ENCODE peak calls at places on chromosomes 4 and X, in nine cellular contexts. B, Y, Q, A, S, J, Z, N and I are unnamed samples.

GRCh38 chrX:53445977-53446376 is 11.8 kb upstream of the HSD17B10 start:
- DNase-seq in B (peak; percentile 40), Y (peak; percentile 45), Q (peak; percentile 62), A (no peak), S (peak; percentile 41), J (no peak), Z (no peak), N (peak; percentile 57), I (peak; percentile 25)

GRCh38 chrX:72262077-72262476 is 15.0 kb downstream of the RPS4X start:
- DNase-seq in B (no peak), Y (no peak), Q (no peak), A (no peak), S (peak; percentile 61), J (no peak), Z (no peak), N (no peak), I (no peak)

GRCh38 chrX:108090474-108091265 is 672 bp downstream of the PSMD10 start:
- DNase-seq in B (peak; percentile 80), Y (no peak), Q (peak; percentile 3), A (no peak), S (no peak), J (no peak), Z (no peak), N (no peak), I (peak; percentile 22)

GRCh38 chrX:44596277-44596676 is 53.6 kb upstream of the FUNDC1 start:
- DNase-seq in B (no peak), Y (no peak), Q (no peak), A (no peak), S (no peak), J (no peak), Z (no peak), N (no peak), I (no peak)

GRCh38 chr4:7539659-7540058 is 104.9 kb upstream of the PSAPL1 start:
- DNase-seq in B (no peak), Y (no peak), Q (peak; percentile 54), A (no peak), S (no peak), J (peak; percentile 82), Z (peak; percentile 13), N (peak; percentile 79), I (no peak)

GRCh38 chr4:7323872-7324650 is 110.7 kb downstream of the PSAPL1 start:
- DNase-seq in B (no peak), Y (peak; percentile 24), Q (no peak), A (no peak), S (peak; percentile 72), J (no peak), Z (peak; percentile 44), N (no peak), I (peak; percentile 19)

GRCh38 chr4:115229873-115230272 is 116.5 kb upstream of the NDST4 start:
- DNase-seq in B (no peak), Y (no peak), Q (no peak), A (no peak), S (no peak), J (no peak), Z (no peak), N (no peak), I (no peak)

GRCh38 chr4:109648266-109648996 is 54.8 kb downstream of the CASP6 start:
- DNase-seq in B (no peak), Y (no peak), Q (no peak), A (no peak), S (no peak), J (peak; percentile 10), Z (no peak), N (peak; percentile 50), I (no peak)

GRCh38 chr4:62231994-62232393 is 1031.9 kb downstream of the ADGRL3 start:
- DNase-seq in B (no peak), Y (no peak), Q (no peak), A (no peak), S (no peak), J (no peak), Z (no peak), N (no peak), I (no peak)

GRCh38 chrX:144819406-144819805 is 427.9 kb upstream of the SPANXN1 start:
- DNase-seq in B (peak; percentile 2), Y (no peak), Q (no peak), A (no peak), S (no peak), J (no peak), Z (no peak), N (no peak), I (no peak)

GRCh38 chrX:129654652-129655546 is at the start of gene APLN:
- DNase-seq in B (peak; percentile 38), Y (peak; percentile 51), Q (peak; percentile 12), A (no peak), S (peak; percentile 51), J (peak; percentile 28), Z (peak; percentile 35), N (no peak), I (peak; percentile 40)

GRCh38 chr4:176879370-176880116 is 86.8 kb upstream of the VEGFC start:
- DNase-seq in B (peak; percentile 37), Y (no peak), Q (no peak), A (no peak), S (no peak), J (no peak), Z (no peak), N (no peak), I (no peak)

GRCh38 chr4:16916719-16917337 is 18.4 kb upstream of the LDB2 start:
- DNase-seq in B (peak; percentile 42), Y (no peak), Q (peak; percentile 82), A (no peak), S (no peak), J (peak; percentile 71), Z (peak; percentile 52), N (peak; percentile 83), I (peak; percentile 66)

GRCh38 chr4:138461065-138461464 is 218.9 kb upstream of the SLC7A11 start:
- DNase-seq in B (no peak), Y (no peak), Q (no peak), A (no peak), S (no peak), J (no peak), Z (no peak), N (no peak), I (no peak)

GRCh38 chr4:54173281-54173912 is 55.7 kb upstream of the PDGFRA start:
- DNase-seq in B (no peak), Y (no peak), Q (no peak), A (no peak), S (no peak), J (no peak), Z (no peak), N (no peak), I (no peak)

GRCh38 chr4:7156273-7157139 is 35.8 kb upstream of the SORCS2 start:
- DNase-seq in B (peak; percentile 9), Y (peak; percentile 1), Q (no peak), A (no peak), S (no peak), J (no peak), Z (no peak), N (no peak), I (peak; percentile 9)

GRCh38 chrX:17067534-17067933 is 121.1 kb downstream of the REPS2 start:
- DNase-seq in B (no peak), Y (no peak), Q (no peak), A (no peak), S (no peak), J (no peak), Z (no peak), N (no peak), I (no peak)

GRCh38 chr4:179040259-179040658 is 1598.0 kb upstream of the AGA start:
- DNase-seq in B (no peak), Y (no peak), Q (no peak), A (no peak), S (no peak), J (no peak), Z (no peak), N (no peak), I (no peak)

GRCh38 chr4:173167793-173168395 is 717 bp upstream of the GALNT7 start:
- DNase-seq in B (peak; percentile 53), Y (peak; percentile 60), Q (peak; percentile 84), A (no peak), S (peak; percentile 49), J (peak; percentile 25), Z (peak; percentile 52), N (peak; percentile 17), I (peak; percentile 59)

GRCh38 chr4:122224348-122224747 is 72.2 kb downstream of the BLTP1 start:
- DNase-seq in B (peak; percentile 14), Y (no peak), Q (peak; percentile 69), A (no peak), S (no peak), J (no peak), Z (no peak), N (peak; percentile 12), I (no peak)

GRCh38 chr4:23728393-23728792 is 161.5 kb downstream of the PPARGC1A start:
- DNase-seq in B (peak; percentile 89), Y (no peak), Q (no peak), A (peak; percentile 89), S (no peak), J (no peak), Z (peak; percentile 98), N (no peak), I (peak; percentile 98)